ENCODE peak calls at places on chromosomes 16 and 17, in four cellular contexts. Y is GM12878, G is K562, J is HepG2. P is an unnamed sample.

GRCh38 chr17:21817791-21818364 is 125.6 kb downstream of the KCNJ18 start:
- DNase-seq in Y (no peak), G (peak), J (no peak), P (no peak)

GRCh38 chr16:84735846-84736586 is 36.2 kb downstream of the USP10 start:
- DNase-seq in Y (no peak), G (no peak), J (peak), P (no peak)

GRCh38 chr16:4520913-4521312 is 17.7 kb downstream of the CDIP1 start:
- DNase-seq in Y (no peak), G (no peak), J (no peak), P (no peak)

GRCh38 chr17:6761817-6762216 is 6.0 kb downstream of the XAF1 start:
- DNase-seq in Y (no peak), G (no peak), J (no peak), P (no peak)

GRCh38 chr17:62704381-62704971 is 77.0 kb downstream of the MRC2 start:
- DNase-seq in Y (no peak), G (peak), J (no peak), P (no peak)

GRCh38 chr16:85908889-85909584 is 10.1 kb downstream of the IRF8 start:
- DNase-seq in Y (no peak), G (no peak), J (no peak), P (no peak)

GRCh38 chr17:16991349-16992009 is 19.6 kb upstream of the TNFRSF13B start:
- DNase-seq in Y (no peak), G (peak), J (peak), P (peak)

GRCh38 chr17:62855136-62855535 is 47.0 kb upstream of the MARCHF10 start:
- DNase-seq in Y (no peak), G (no peak), J (no peak), P (no peak)

GRCh38 chr16:58460219-58460610 is 39.7 kb upstream of the NDRG4 start:
- DNase-seq in Y (no peak), G (no peak), J (no peak), P (no peak)

GRCh38 chr16:29313559-29313887 is 93.0 kb downstream of the NPIPB11 start:
- DNase-seq in Y (no peak), G (no peak), J (no peak), P (no peak)

GRCh38 chr17:82396601-82397435 is 21.3 kb upstream of the HEXD start:
- DNase-seq in Y (no peak), G (no peak), J (no peak), P (no peak)

GRCh38 chr16:67104845-67105244 is 4.9 kb upstream of the PHAF1 start:
- DNase-seq in Y (no peak), G (no peak), J (no peak), P (no peak)

GRCh38 chr16:1494129-1494640 is 1.0 kb downstream of the TELO2 start:
- DNase-seq in Y (no peak), G (no peak), J (peak), P (no peak)

GRCh38 chr16:2152695-2153506 is 2.7 kb upstream of the TRAF7 start:
- DNase-seq in Y (no peak), G (peak), J (peak), P (no peak)

GRCh38 chr16:58855291-58855823 is 121.2 kb upstream of the GOT2 start:
- DNase-seq in Y (no peak), G (no peak), J (no peak), P (no peak)

GRCh38 chr17:27457731-27458523 is 1.7 kb downstream of the KSR1 start:
- DNase-seq in Y (no peak), G (peak), J (peak), P (no peak)

GRCh38 chr17:46822388-46822921 is 4.0 kb upstream of the WNT3 start:
- DNase-seq in Y (no peak), G (peak), J (no peak), P (peak)

GRCh38 chr17:79801156-79802038 is 4.5 kb upstream of the CBX8 start:
- DNase-seq in Y (no peak), G (no peak), J (no peak), P (no peak)

GRCh38 chr17:20091161-20092029 is 82.2 kb downstream of the SPECC1 start:
- DNase-seq in Y (no peak), G (no peak), J (no peak), P (no peak)

GRCh38 chr17:60602385-60602742 is 2.4 kb downstream of the PPM1D start:
- DNase-seq in Y (no peak), G (no peak), J (no peak), P (no peak)

GRCh38 chr17:42313773-42314566 is 25.7 kb downstream of the STAT5A start:
- DNase-seq in Y (no peak), G (peak), J (no peak), P (no peak)

GRCh38 chr17:78959803-78960202 is 19.9 kb downstream of the LGALS3BP start:
- DNase-seq in Y (no peak), G (no peak), J (no peak), P (no peak)

GRCh38 chr16:49560018-49560830 is 186.6 kb downstream of the C16orf78 start:
- DNase-seq in Y (no peak), G (no peak), J (no peak), P (no peak)

GRCh38 chr16:89170346-89171215 is 967 bp upstream of the CDH15 start:
- DNase-seq in Y (no peak), G (peak), J (no peak), P (peak)
- TF ChIP-seq CBX5 in Y (no peak), G (no peak), J (no peak), P (no peak)

DNA sequence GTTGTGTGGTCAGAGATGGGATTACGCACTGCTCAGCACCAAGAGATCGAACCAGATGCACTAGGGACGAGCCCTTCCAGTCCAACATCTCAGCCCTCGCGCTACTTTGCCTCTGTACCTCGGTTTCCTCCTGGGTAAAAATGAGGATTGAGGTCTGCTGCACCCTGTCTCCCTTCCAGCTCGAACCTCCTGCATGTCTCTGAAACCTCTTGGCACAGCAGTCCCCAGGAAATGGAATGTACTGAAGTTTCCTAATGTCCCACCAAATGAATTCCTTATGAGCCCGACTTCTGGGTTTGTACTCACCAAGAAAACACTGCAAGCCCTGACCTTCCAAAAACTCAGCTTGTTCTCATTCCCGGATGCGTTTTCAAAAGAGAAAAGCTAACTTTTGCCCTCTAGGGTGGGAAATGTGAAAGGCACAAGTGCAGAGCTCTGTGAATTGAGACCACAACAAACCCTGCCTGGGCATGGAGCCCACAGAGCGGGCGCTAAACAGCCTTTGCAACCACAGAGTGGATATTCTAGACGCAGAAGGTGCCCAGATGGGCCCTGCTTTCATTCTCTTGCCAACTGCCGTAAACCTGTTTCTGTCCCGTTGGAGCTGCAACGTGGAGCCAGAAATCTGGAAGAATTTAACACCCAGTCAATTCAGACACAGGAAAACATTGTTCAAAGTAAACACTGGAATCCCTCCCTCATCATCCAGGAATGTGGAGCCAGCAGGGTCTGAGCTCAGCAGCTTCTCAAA is 10.3 kb downstream of the CDRT4 start:
- DNase-seq in Y (no peak), G (no peak), J (peak), P (no peak)
- TF ChIP-seq CBX5 in Y (no peak), G (no peak), J (no peak), P (no peak)

DNA sequence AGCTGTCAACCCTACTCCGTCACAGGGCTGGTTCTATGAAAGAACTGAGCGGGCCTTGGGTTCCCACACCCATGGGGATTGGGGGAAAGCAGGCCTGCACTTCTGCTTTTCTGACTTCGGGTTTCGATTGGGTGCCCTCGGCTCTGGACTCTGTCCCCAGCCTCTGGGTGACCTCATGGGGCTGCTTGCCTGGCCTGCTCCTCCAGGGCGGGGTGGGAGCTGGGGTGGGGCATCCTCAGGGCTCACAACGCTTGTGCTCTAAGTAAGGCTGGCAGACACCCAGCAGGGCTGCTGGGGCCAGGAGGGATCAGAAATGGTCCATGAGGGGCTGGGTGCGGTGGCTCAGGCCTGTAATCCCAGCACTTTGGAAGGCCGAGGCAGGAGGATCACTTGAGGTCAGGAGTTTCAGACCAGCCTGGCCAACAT is 19.2 kb downstream of the ARHGAP27 start:
- DNase-seq in Y (no peak), G (no peak), J (peak), P (no peak)
- TF ChIP-seq CBX5 in Y (no peak), G (no peak), J (no peak), P (no peak)

GRCh38 chr17:66985838-66986237 is 21.3 kb downstream of the CACNG4 start:
- DNase-seq in Y (no peak), G (no peak), J (no peak), P (no peak)

GRCh38 chr17:66985338-66985737 is 20.8 kb downstream of the CACNG4 start:
- DNase-seq in Y (peak), G (no peak), J (no peak), P (no peak)

GRCh38 chr17:66988069-66988798 is 23.7 kb downstream of the CACNG4 start:
- DNase-seq in Y (no peak), G (no peak), J (no peak), P (no peak)

GRCh38 chr17:66987059-66987616 is 22.6 kb downstream of the CACNG4 start:
- DNase-seq in Y (no peak), G (no peak), J (no peak), P (no peak)

DNA sequence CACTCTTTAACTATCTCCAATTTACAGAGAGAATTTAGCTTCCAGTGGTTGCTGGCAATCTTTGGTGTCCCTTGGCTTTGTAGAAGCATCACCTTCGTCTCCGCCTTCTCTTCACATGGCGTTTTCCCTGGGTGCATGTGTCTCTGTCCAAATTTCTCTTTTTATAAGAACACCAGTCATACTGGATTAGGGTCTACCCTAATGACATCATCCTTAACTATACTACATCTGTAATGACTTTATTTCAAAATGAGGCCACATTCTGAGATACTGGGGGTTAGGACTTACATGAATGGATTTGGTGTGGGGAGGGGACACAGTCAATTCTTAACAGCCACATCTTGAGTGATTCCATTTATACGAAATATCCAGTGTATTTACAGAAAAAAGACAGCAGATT is 22.2 kb downstream of the CACNG4 start:
- DNase-seq in Y (no peak), G (no peak), J (no peak), P (no peak)
- TF ChIP-seq CBX5 in Y (no peak), G (no peak), J (no peak), P (no peak)

GRCh38 chr17:43809121-43809520 is 23.8 kb downstream of the MPP3 start:
- DNase-seq in Y (no peak), G (no peak), J (no peak), P (no peak)

GRCh38 chr17:43813386-43813785 is 19.6 kb downstream of the MPP3 start:
- DNase-seq in Y (no peak), G (no peak), J (no peak), P (no peak)

GRCh38 chr17:43810823-43811222 is 22.1 kb downstream of the MPP3 start:
- DNase-seq in Y (no peak), G (no peak), J (no peak), P (no peak)

GRCh38 chr17:43812396-43813265 is 20.3 kb downstream of the MPP3 start:
- DNase-seq in Y (no peak), G (no peak), J (no peak), P (no peak)

GRCh38 chr17:43810226-43810715 is 22.7 kb downstream of the MPP3 start:
- DNase-seq in Y (no peak), G (no peak), J (no peak), P (no peak)
- TF ChIP-seq CBX5 in Y (no peak), G (no peak), J (no peak), P (no peak)

DNA sequence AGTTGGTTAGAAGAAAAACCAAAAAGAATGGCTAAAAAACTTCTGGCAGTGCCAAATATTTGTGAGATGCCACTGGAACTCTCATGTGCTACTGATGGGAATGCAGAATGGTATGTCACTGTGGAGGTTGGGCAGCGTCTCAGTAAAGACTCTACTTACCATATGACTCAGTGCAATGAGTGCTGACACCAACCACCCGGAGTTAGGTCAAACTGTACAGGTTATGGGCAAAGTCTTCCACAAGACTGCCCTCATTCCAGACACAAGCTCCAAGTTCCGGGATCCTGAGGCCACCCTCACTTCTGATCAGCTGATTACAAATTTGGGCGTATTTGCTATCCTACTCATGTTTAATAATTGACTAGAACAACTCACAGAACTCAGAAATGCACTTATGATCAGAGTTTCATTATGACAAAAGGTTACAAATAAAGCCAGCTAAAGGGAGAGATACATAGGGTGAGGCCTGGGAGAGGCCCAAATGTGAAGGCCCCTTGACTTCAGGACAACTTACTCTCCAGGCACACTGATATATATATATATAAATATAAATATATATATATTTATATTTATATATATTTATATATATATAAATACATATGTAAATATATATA is 114.9 kb downstream of the TRIM37 start:
- DNase-seq in Y (peak), G (no peak), J (peak), P (no peak)
- TF ChIP-seq CBX5 in Y (no peak), G (no peak), J (no peak), P (no peak)

DNA sequence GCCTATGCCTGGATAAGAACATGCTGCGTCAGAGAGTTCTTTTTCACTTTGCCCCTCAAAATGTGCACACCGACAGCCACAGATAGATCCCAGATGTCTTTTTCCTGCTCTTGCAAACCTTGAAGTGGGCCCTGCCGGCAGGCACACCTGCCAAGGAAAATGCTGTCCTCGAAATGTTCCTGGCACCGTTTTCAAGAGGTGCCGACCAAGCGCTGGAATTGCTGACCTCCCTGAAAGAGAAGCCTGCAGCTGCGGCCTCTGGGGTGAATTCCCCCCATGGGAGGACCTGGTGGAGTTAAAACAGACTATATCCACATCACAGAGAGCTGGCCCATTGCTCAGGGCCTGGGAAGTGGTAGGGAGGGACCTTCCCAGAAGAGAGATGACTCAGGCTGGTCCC is 668.1 kb downstream of the MAF start:
- DNase-seq in Y (no peak), G (no peak), J (no peak), P (no peak)
- TF ChIP-seq CBX5 in Y (no peak), G (no peak), J (no peak), P (no peak)

GRCh38 chr16:74563828-74564263 is 43.1 kb downstream of the GLG1 start:
- DNase-seq in Y (no peak), G (peak), J (no peak), P (no peak)
- TF ChIP-seq CBX5 in Y (no peak), G (no peak), J (no peak), P (no peak)

GRCh38 chr17:49834118-49834743 is 13.6 kb downstream of the TAC4 start:
- DNase-seq in Y (no peak), G (no peak), J (no peak), P (no peak)
- TF ChIP-seq CBX5 in Y (no peak), G (no peak), J (no peak), P (no peak)

DNA sequence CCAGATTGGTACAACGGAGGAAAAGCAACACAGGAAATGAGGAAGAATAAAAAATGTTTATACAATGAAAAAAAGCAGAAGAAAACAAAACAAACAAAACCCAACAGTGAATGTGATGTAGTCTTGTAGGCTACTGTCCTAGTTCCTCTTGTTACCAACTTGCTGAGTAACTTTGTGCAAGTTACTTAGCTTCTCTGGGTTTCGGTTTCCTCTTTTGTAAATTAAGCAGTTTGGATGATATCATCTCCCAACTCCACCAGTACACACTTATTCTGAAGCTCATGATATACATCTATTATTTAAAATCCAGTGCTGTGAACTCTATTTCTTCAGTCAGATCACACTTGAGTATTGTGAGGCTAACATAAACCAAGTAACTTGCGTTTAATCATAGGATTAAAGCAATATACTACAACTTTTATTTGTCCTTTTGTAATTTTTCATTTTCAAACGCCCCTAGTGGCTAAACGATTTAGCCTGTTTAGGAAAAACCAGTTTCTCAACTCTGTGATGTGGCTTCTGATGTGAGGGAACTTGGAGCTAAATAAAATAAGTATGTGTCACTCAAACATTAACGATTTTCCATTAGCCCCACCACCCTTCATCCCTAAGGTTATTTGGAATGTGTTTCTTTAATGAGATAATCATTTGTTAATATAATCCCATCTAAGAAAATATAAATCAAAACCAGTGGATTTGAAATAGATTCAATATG is 1.4 kb upstream of the UNK start:
- DNase-seq in Y (peak), G (no peak), J (peak), P (no peak)
- TF ChIP-seq CBX5 in Y (no peak), G (no peak), J (no peak), P (no peak)